ENCODE peak calls at places on chromosomes 11 and 22, in eight cellular contexts. H is HL-60, V is mesothelial cell of epicardium, Q is cardiac muscle cell, N is AG04450, M is sigmoid colon, S is GM12864, D is cardiac fibroblast. I is an unnamed sample.

GRCh38 chr11:119594639-119595249 is 134.3 kb downstream of the NECTIN1 start:
- DNase-seq in S (no peak), N (peak), Q (no peak), H (no peak), V (no peak), M (no peak), D (peak), I (no peak)

GRCh38 chr11:28616160-28616559 is 508.0 kb downstream of the METTL15 start:
- DNase-seq in S (no peak), N (no peak), D (no peak), Q (no peak), M (no peak), H (no peak), V (no peak), I (no peak)

GRCh38 chr11:77346906-77347603 is 45.6 kb upstream of the GDPD4 start:
- DNase-seq in D (peak), V (no peak), Q (no peak), N (peak), M (no peak), S (no peak), H (no peak), I (no peak)

GRCh38 chr11:86099727-86100320 is 30.9 kb upstream of the PICALM start:
- DNase-seq in H (peak), D (peak), Q (no peak), V (no peak), M (no peak), S (no peak), N (no peak), I (no peak)

GRCh38 chr11:134528453-134528852 is 116.4 kb upstream of the B3GAT1 start:
- DNase-seq in D (no peak), V (peak), N (no peak), S (no peak), H (no peak), M (peak), Q (no peak), I (no peak)

GRCh38 chr11:13949876-13950275 is 12.6 kb upstream of the SPON1 start:
- DNase-seq in Q (no peak), M (no peak), H (no peak), N (no peak), D (no peak), S (no peak), V (no peak), I (no peak)

GRCh38 chr22:39178206-39179111 is 26.0 kb upstream of the CBX7 start:
- DNase-seq in H (no peak), N (no peak), V (no peak), Q (no peak), D (peak), M (no peak), S (no peak), I (no peak)

GRCh38 chr11:105870521-105871113 is 151.4 kb downstream of the MSANTD4 start:
- DNase-seq in H (no peak), N (no peak), M (no peak), V (no peak), S (no peak), D (no peak), Q (no peak), I (no peak)

GRCh38 chr11:10329935-10330334 is 25.1 kb downstream of the ADM start:
- DNase-seq in V (no peak), Q (no peak), M (no peak), D (peak), H (no peak), N (no peak), S (no peak), I (no peak)

GRCh38 chr22:44271010-44271500 is 41.7 kb downstream of the SHISAL1 start:
- DNase-seq in N (no peak), S (no peak), D (no peak), H (no peak), V (no peak), M (no peak), Q (no peak), I (no peak)

GRCh38 chr11:67384851-67385366 is 6.9 kb upstream of the RAD9A start:
- DNase-seq in N (no peak), H (no peak), D (peak), S (no peak), M (no peak), Q (no peak), V (no peak), I (no peak)

GRCh38 chr11:128903248-128904041 is 12.3 kb downstream of the KCNJ5 start:
- DNase-seq in V (no peak), S (no peak), M (no peak), D (no peak), H (no peak), N (no peak), Q (no peak), I (peak)

GRCh38 chr22:41367039-41367679 is 14.6 kb upstream of the TEF start:
- DNase-seq in N (peak), S (no peak), H (peak), Q (peak), M (peak), D (peak), V (peak), I (no peak)

GRCh38 chr11:91717169-91717568 is 507.4 kb upstream of the FAT3 start:
- DNase-seq in N (no peak), Q (no peak), V (no peak), M (no peak), H (no peak), D (no peak), S (no peak), I (no peak)

GRCh38 chr11:75639752-75640151 is 29.1 kb downstream of the MAP6 start:
- DNase-seq in V (peak), H (no peak), Q (peak), M (peak), N (no peak), D (peak), S (no peak), I (no peak)

GRCh38 chr11:2536440-2536989 is 91.7 kb downstream of the KCNQ1 start:
- DNase-seq in S (no peak), N (no peak), M (peak), H (no peak), D (no peak), Q (no peak), V (no peak), I (no peak)

GRCh38 chr11:83073884-83074283 is 2.2 kb upstream of the RAB30 start:
- DNase-seq in H (no peak), D (no peak), V (no peak), Q (no peak), M (no peak), S (no peak), N (no peak), I (no peak)

GRCh38 chr22:38766076-38766777 is 10.4 kb upstream of the SUN2 start:
- DNase-seq in Q (peak), S (no peak), N (no peak), V (peak), M (peak), D (peak), H (no peak), I (peak)

GRCh38 chr11:41950470-41951143 is 491.2 kb upstream of the LRRC4C start:
- DNase-seq in V (no peak), N (no peak), D (no peak), H (no peak), Q (peak), S (no peak), M (no peak), I (no peak)

GRCh38 chr11:116986521-116987105 is 111.6 kb downstream of the SIK3 start:
- DNase-seq in S (peak), M (no peak), V (no peak), Q (no peak), D (peak), H (peak), N (no peak), I (no peak)

GRCh38 chr11:129896062-129896461 is 684 bp upstream of the NFRKB start:
- DNase-seq in V (no peak), S (no peak), M (no peak), Q (no peak), D (no peak), N (no peak), H (no peak), I (no peak)

GRCh38 chr22:22218302-22218701 is 26.3 kb upstream of the VPREB1 start:
- DNase-seq in N (no peak), H (no peak), S (no peak), V (no peak), D (no peak), M (no peak), Q (no peak), I (no peak)

GRCh38 chr11:43992834-43993637 is 50.6 kb downstream of the C11orf96 start:
- DNase-seq in D (peak), H (no peak), S (no peak), N (no peak), Q (no peak), M (peak), V (no peak), I (no peak)

GRCh38 chr11:293852-294661 is 5.1 kb downstream of the PGGHG start:
- DNase-seq in Q (no peak), M (peak), N (no peak), S (no peak), H (no peak), D (no peak), V (no peak), I (no peak)

GRCh38 chr11:112103446-112103845 is 16.8 kb downstream of the SDHD start:
- DNase-seq in V (no peak), N (no peak), M (no peak), D (no peak), H (no peak), Q (no peak), S (no peak), I (no peak)

GRCh38 chr11:14059491-14059890 is 97.0 kb downstream of the SPON1 start:
- DNase-seq in S (no peak), D (no peak), V (no peak), H (no peak), N (no peak), M (no peak), Q (no peak), I (peak)

GRCh38 chr11:9888938-9889337 is 225.1 kb downstream of the SWAP70 start:
- DNase-seq in H (no peak), S (no peak), N (no peak), Q (no peak), M (no peak), D (no peak), V (no peak), I (no peak)

GRCh38 chr22:42379961-42380537 is 52.2 kb downstream of the NFAM1 start:
- DNase-seq in S (no peak), V (no peak), N (no peak), H (no peak), D (no peak), M (no peak), Q (no peak), I (no peak)

GRCh38 chr11:128948583-128948982 is 5.9 kb upstream of the TP53AIP1 start:
- DNase-seq in H (no peak), M (no peak), N (no peak), Q (peak), S (no peak), D (no peak), V (no peak), I (peak)

GRCh38 chr22:24424901-24425775 is 2.3 kb upstream of the ADORA2A start:
- DNase-seq in S (no peak), D (no peak), V (no peak), H (no peak), M (no peak), N (no peak), Q (no peak), I (no peak)

GRCh38 chr11:121681536-121681935 is 228.8 kb upstream of the SORL1-AS1 start:
- DNase-seq in M (no peak), N (no peak), H (no peak), V (no peak), S (no peak), Q (no peak), D (peak), I (no peak)

GRCh38 chr22:20783300-20783673 is 9.4 kb downstream of the SERPIND1 start:
- DNase-seq in H (no peak), D (no peak), Q (no peak), N (no peak), V (no peak), M (no peak), S (no peak), I (no peak)

GRCh38 chr11:119599864-119600593 is 129.0 kb downstream of the NECTIN1 start:
- DNase-seq in V (no peak), D (no peak), Q (no peak), H (no peak), S (no peak), N (no peak), M (no peak), I (no peak)

GRCh38 chr22:32920032-32920628 is 118.6 kb downstream of the TIMP3 start:
- DNase-seq in Q (no peak), N (peak), H (peak), S (no peak), M (peak), D (peak), V (no peak), I (no peak)

GRCh38 chr11:47280860-47281259 is 10.9 kb downstream of the MADD start:
- DNase-seq in H (no peak), D (no peak), V (no peak), M (no peak), N (no peak), Q (no peak), S (no peak), I (no peak)

GRCh38 chr22:39209756-39210155 is 35.0 kb downstream of the PDGFB start:
- DNase-seq in H (no peak), M (peak), S (no peak), Q (no peak), V (no peak), D (no peak), N (no peak), I (no peak)

GRCh38 chr11:45852018-45852711 is 4.9 kb downstream of the CRY2 start:
- DNase-seq in S (no peak), V (no peak), N (no peak), M (no peak), D (no peak), H (no peak), Q (no peak), I (no peak)
- TF ChIP-seq CTCF in S (peak), V (no peak), N (no peak), M (no peak), D (no peak), H (no peak), Q (no peak), I (no peak)

GRCh38 chr11:102831128-102831708 is 12.2 kb downstream of the MMP3 start:
- DNase-seq in S (no peak), D (peak), Q (peak), N (no peak), V (no peak), M (peak), H (no peak), I (peak)
- TF ChIP-seq CTCF in S (peak), D (peak), Q (peak), N (peak), V (no peak), M (peak), H (no peak), I (no peak)

DNA sequence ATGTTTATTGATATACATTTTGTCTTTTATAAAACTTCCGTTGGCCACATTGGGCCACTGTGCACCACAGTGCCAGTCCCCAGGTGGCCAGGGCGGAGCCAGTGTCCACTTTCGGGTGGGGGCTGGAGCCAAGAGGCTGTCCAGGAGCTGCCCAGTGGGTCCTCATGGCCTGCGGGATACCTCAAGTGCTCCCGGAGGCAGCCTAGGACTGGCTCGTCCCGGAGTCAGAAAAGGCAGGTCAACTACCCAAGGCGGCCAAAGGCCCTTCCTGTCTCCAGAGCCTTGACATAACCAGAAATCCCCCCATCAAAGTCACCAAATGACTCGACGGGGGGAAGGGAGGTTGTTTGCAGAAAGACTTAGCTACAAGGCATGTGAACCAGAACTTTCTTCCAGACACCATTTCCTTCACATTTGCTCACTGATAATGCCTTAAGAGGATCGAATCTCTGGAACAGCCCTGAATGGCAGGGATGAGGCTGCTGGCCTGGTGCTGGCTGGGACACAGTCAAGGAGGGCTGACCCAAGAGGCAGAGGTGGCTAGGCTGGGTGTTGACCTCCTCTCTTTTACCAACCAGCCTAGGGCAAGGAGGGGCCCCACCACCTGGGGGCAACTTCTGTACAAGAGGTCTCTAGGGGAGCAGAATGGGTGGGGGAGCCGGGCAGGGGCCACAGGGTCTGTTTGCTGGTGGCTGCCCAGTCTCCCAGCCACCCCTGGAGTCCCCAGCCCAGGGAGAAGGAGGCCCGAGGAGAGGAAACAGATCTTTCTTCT is 8.4 kb downstream of the MRGPRF start:
- DNase-seq in D (no peak), S (no peak), Q (no peak), H (no peak), N (no peak), V (no peak), M (peak), I (no peak)
- TF ChIP-seq CTCF in D (no peak), S (no peak), Q (no peak), H (no peak), N (no peak), V (no peak), M (no peak), I (no peak)

GRCh38 chr22:50206599-50206998 is 5.8 kb downstream of the SELENOO start:
- DNase-seq in H (no peak), Q (peak), S (no peak), N (no peak), M (peak), V (no peak), D (peak), I (peak)
- TF ChIP-seq CTCF in H (no peak), Q (peak), S (peak), N (peak), M (no peak), V (peak), D (peak), I (peak)

DNA sequence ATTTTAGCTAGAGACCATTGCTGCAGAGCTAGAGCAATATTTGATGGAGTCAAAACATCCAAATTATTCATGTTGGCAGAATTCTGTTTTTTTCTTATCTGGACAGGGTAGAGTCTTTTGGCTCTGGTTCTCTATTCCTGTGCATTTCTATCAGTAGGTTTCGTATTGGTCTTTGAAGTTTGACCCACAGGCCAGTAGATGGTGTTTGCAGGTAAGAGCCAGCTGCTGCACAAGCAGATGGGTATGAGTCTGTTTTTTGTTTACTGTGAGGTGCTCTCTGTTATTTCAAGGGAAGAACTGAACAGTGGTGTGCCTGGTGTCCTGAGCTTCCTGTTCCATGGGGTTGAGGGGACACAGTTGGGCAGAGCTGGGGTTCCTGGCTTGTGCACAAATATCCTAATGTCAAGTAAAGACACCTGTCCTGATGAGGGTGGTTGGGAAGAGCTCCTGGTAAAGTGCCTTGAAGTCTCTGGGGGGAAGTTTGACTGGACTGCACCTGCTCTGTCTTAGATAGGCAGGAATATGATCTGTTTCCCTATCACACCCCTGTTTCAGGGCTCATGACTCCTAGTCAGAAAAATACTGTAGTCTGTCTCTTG is 34.0 kb upstream of the SLC22A25 start:
- DNase-seq in V (no peak), D (no peak), M (no peak), S (no peak), N (no peak), H (no peak), Q (peak), I (no peak)
- TF ChIP-seq CTCF in V (no peak), D (peak), M (no peak), S (no peak), N (no peak), H (no peak), Q (no peak), I (no peak)

GRCh38 chr11:11397043-11397415 is 44.0 kb upstream of the CSNK2A3 start:
- DNase-seq in S (no peak), N (no peak), M (no peak), D (no peak), H (no peak), V (no peak), Q (no peak), I (no peak)

GRCh38 chr11:11401960-11402359 is 48.9 kb upstream of the CSNK2A3 start:
- DNase-seq in Q (no peak), V (no peak), S (no peak), D (no peak), H (no peak), N (no peak), M (no peak), I (no peak)

GRCh38 chr11:11400121-11400520 is 47.1 kb upstream of the CSNK2A3 start:
- DNase-seq in N (no peak), H (no peak), Q (no peak), D (no peak), M (no peak), V (no peak), S (no peak), I (no peak)

GRCh38 chr11:11403763-11404725 is 51.0 kb upstream of the CSNK2A3 start:
- DNase-seq in V (peak), H (no peak), M (peak), N (no peak), Q (no peak), D (no peak), S (no peak), I (no peak)

DNA sequence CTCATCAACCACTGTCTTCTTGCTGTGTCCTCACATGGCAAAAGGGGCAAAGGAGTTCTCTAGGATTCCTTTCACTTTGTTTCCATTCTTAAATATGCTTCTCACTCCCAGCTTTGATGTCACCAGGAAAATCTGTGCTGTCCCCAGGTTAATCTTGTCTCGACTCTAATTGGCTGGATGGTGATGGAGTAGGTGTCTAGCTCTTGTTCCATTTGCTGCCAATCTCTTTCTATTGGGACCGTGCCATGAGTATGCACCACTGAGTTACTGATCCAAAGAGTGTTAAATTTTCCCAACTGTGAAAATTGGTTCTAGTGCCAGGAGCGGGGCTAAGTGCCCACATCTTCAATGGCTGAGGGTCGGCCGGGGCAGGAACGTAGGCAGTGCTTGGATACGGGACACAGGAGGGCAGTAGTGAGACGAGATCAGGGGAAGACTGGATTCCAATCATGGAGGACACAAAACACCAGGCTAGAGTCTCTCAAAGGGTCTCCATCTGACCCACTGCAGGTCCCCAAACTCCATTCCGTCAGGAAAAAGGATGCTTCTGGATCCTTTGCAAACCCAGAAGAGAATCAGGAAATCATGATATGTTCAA is 47.7 kb upstream of the CSNK2A3 start:
- DNase-seq in M (no peak), S (no peak), Q (no peak), N (no peak), V (no peak), H (no peak), D (no peak), I (peak)
- TF ChIP-seq CTCF in M (no peak), S (peak), Q (peak), N (no peak), V (no peak), H (no peak), D (no peak), I (peak)

GRCh38 chr11:72331761-72332160 is 87.8 kb upstream of the PHOX2A start:
- DNase-seq in H (no peak), D (no peak), V (no peak), M (no peak), Q (no peak), N (no peak), S (no peak), I (no peak)

GRCh38 chr11:72330131-72330727 is 86.3 kb upstream of the PHOX2A start:
- DNase-seq in M (no peak), N (no peak), D (no peak), S (no peak), V (no peak), H (no peak), Q (no peak), I (no peak)

GRCh38 chr11:72333657-72334056 is 89.7 kb upstream of the PHOX2A start:
- DNase-seq in H (peak), Q (peak), D (no peak), N (no peak), S (no peak), M (no peak), V (no peak), I (peak)

GRCh38 chr11:72326151-72326842 is 82.3 kb upstream of the PHOX2A start:
- DNase-seq in H (no peak), D (peak), S (no peak), N (no peak), Q (no peak), V (no peak), M (no peak), I (no peak)

GRCh38 chr11:72328366-72329224 is 84.6 kb upstream of the PHOX2A start:
- DNase-seq in V (no peak), M (no peak), D (no peak), Q (no peak), S (no peak), H (no peak), N (no peak), I (no peak)
- TF ChIP-seq CTCF in V (no peak), M (no peak), D (no peak), Q (no peak), S (peak), H (no peak), N (no peak), I (no peak)